ENCODE peak calls at places on chromosomes 12 and 14, in seven cellular contexts. C is mammary epithelial cell, S is brain microvascular endothelial cell, T is caudate nucleus, V is Peyer's patch, X is colonic mucosa, J is IMR-90. A is an unnamed sample.

GRCh38 chr14:69129264-69129880 is 23.5 kb downstream of the DCAF5 start:
- DNase-seq in C (peak), S (peak), T (no peak), V (peak), X (peak), J (peak), A (peak)

GRCh38 chr12:107349008-107349747 is 255.8 kb upstream of the CRY1 start:
- DNase-seq in C (peak), S (peak), T (no peak), V (peak), X (peak), J (peak), A (no peak)

GRCh38 chr14:20836668-20837338 is 34.2 kb upstream of the RNASE1 start:
- DNase-seq in C (peak), S (peak), T (no peak), V (no peak), X (no peak), J (peak), A (no peak)

GRCh38 chr14:97408937-97409860 is 612.0 kb downstream of the VRK1 start:
- DNase-seq in C (no peak), S (no peak), T (no peak), V (no peak), X (no peak), J (no peak), A (no peak)

GRCh38 chr14:72743626-72744025 is 150.3 kb downstream of the DPF3 start:
- DNase-seq in C (no peak), S (no peak), T (no peak), V (no peak), X (peak), J (no peak), A (no peak)

GRCh38 chr12:106790020-106790419 is 15.5 kb downstream of the RIC8B start:
- DNase-seq in C (no peak), S (no peak), T (no peak), V (no peak), X (no peak), J (no peak), A (no peak)

GRCh38 chr14:90409209-90409730 is 12.4 kb downstream of the CALM1 start:
- DNase-seq in C (peak), S (peak), T (no peak), V (no peak), X (no peak), J (peak), A (peak)

GRCh38 chr14:93332853-93333630 is at the start of gene BTBD7:
- DNase-seq in C (peak), S (peak), T (no peak), V (peak), X (peak), J (peak), A (peak)

GRCh38 chr12:54030442-54030801 is 2.2 kb downstream of the HOXC6 start:
- DNase-seq in C (no peak), S (no peak), T (no peak), V (no peak), X (no peak), J (no peak), A (no peak)

GRCh38 chr14:66746316-66747006 is 238.5 kb downstream of the GPHN start:
- DNase-seq in C (peak), S (peak), T (no peak), V (no peak), X (no peak), J (peak), A (no peak)

GRCh38 chr12:58537278-58537677 is 383.0 kb downstream of the LRIG3 start:
- DNase-seq in C (no peak), S (peak), T (no peak), V (no peak), X (no peak), J (peak), A (no peak)

GRCh38 chr12:94763461-94763860 is 113.1 kb upstream of the TMCC3 start:
- DNase-seq in C (no peak), S (no peak), T (no peak), V (no peak), X (no peak), J (no peak), A (no peak)

GRCh38 chr14:105844047-105844630 is 317.8 kb downstream of the TMEM121 start:
- DNase-seq in C (no peak), S (no peak), T (no peak), V (peak), X (peak), J (no peak), A (peak)

GRCh38 chr12:98895086-98895651 is 250.1 kb downstream of the APAF1 start:
- DNase-seq in C (no peak), S (no peak), T (no peak), V (no peak), X (no peak), J (no peak), A (no peak)

GRCh38 chr14:64899958-64900357 is 14.3 kb upstream of the CHURC1 start:
- DNase-seq in C (no peak), S (peak), T (no peak), V (no peak), X (no peak), J (peak), A (no peak)

GRCh38 chr12:66409195-66409871 is 107.0 kb downstream of the HELB start:
- DNase-seq in C (peak), S (peak), T (no peak), V (peak), X (peak), J (peak), A (no peak)

DNA sequence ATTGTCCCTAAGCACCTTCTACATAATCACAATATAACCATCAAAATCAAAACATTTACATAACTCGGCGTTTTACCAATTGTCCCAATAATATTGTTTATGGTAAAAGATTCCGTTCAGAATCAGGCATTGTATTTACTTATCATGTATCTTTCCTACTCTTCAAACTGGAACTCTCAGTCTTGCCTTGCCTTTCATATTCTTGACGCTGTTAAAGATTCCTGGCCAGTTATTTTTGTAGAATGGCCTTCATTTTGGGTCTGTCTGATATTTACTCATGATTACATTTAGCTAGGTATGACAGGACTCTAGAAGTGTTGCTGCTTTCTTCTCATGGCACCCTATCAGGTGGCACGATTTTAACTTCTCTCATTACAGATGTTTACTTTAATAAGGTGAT is 850 bp upstream of the HEATR5A start:
- DNase-seq in C (no peak), S (no peak), T (no peak), V (no peak), X (no peak), J (no peak), A (no peak)
- H3K27ac ChIP-seq in C (no peak), S (no peak), T (no peak), V (no peak), X (no peak), J (no peak), A (peak)

DNA sequence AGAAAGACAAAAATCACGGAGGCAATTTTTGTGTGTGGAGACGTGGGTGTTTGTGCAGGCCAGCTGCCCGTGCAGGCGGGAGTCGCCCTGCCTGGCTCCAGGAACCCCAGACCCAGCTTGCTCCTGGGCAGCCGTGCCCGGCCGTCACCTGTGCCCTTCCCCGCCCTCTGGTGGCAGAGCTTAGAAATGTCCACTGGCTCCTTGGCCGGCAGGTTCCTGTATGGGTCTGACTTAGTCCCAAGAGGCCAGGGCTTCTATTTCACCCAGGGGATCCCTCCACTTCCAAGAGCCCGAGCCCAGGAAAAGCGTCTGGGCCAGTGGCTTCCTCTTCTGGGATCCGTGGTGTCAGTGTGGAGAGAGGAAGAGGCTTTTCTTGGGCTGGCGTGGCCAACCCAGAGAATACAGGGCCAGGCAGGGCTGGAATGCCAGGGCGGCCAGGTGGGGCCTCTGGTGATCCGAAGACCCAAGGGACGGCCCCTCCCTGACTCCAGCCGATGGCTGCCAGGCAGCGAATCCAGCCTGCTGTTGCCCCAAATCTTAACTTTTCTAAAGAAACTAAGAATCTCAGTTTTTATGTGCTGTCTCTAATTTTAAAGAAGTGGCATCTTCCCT is 120.9 kb downstream of the TMEM132C start:
- DNase-seq in C (no peak), S (no peak), T (no peak), V (peak), X (peak), J (no peak), A (no peak)
- H3K27ac ChIP-seq in C (no peak), S (no peak), T (no peak), V (no peak), X (no peak), J (no peak), A (no peak)

GRCh38 chr12:3185260-3185870 is 108.2 kb downstream of the TSPAN9 start:
- DNase-seq in C (no peak), S (no peak), T (no peak), V (no peak), X (no peak), J (no peak), A (peak)
- H3K27ac ChIP-seq in C (no peak), S (no peak), T (no peak), V (no peak), X (no peak), J (no peak), A (peak)

GRCh38 chr14:60686865-60687264 is 37.3 kb downstream of the SIX4 start:
- DNase-seq in C (peak), S (no peak), T (no peak), V (no peak), X (no peak), J (no peak), A (no peak)
- H3K27ac ChIP-seq in C (no peak), S (no peak), T (no peak), V (no peak), X (no peak), J (no peak), A (no peak)

GRCh38 chr14:32560213-32560857 is 231.2 kb downstream of the AKAP6 start:
- DNase-seq in C (peak), S (peak), T (no peak), V (peak), X (peak), J (peak), A (peak)

GRCh38 chr14:32567543-32568384 is 238.7 kb downstream of the AKAP6 start:
- DNase-seq in C (no peak), S (no peak), T (no peak), V (no peak), X (no peak), J (peak), A (no peak)

GRCh38 chr14:32565256-32565655 is 236.2 kb downstream of the AKAP6 start:
- DNase-seq in C (no peak), S (no peak), T (no peak), V (no peak), X (no peak), J (no peak), A (no peak)

GRCh38 chr14:32561520-32561919 is 232.4 kb downstream of the AKAP6 start:
- DNase-seq in C (no peak), S (peak), T (no peak), V (no peak), X (no peak), J (peak), A (no peak)

GRCh38 chr14:32564591-32564990 is 235.5 kb downstream of the AKAP6 start:
- DNase-seq in C (no peak), S (no peak), T (no peak), V (no peak), X (no peak), J (peak), A (no peak)
- H3K27ac ChIP-seq in C (no peak), S (no peak), T (peak), V (no peak), X (peak), J (no peak), A (peak)

DNA sequence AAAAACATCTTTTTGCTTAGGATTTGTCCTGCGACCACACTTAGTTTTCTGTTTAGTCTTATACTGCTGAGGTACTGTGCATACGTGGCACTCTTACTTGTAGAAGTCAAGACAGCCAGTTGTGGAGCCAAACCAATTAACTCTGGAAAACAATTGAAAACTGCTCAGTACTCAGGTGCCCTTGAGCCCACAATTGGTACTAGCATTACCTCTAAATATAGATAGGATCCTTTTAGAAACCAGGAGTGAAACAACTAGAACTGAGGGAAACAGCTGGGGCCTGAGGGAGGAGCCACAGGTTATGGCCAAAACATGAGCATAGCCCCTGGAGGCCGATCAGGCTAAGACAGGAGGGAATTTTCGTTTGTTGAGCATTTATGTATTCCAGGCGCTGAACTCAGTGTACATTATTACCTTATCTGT is 2.5 kb downstream of the SPATS2 start:
- DNase-seq in C (no peak), S (no peak), T (no peak), V (peak), X (peak), J (peak), A (no peak)
- H3K27ac ChIP-seq in C (no peak), S (peak), T (no peak), V (no peak), X (no peak), J (no peak), A (peak)

GRCh38 chr12:117025481-117026151 is 73.6 kb downstream of the TESC start:
- DNase-seq in C (peak), S (peak), T (no peak), V (peak), X (peak), J (peak), A (peak)
- H3K27ac ChIP-seq in C (no peak), S (no peak), T (peak), V (no peak), X (no peak), J (no peak), A (no peak)

GRCh38 chr12:96198970-96199369 is 4.8 kb downstream of the ELK3 start:
- DNase-seq in C (peak), S (peak), T (no peak), V (no peak), X (no peak), J (peak), A (no peak)
- H3K27ac ChIP-seq in C (peak), S (peak), T (no peak), V (peak), X (peak), J (peak), A (no peak)

DNA sequence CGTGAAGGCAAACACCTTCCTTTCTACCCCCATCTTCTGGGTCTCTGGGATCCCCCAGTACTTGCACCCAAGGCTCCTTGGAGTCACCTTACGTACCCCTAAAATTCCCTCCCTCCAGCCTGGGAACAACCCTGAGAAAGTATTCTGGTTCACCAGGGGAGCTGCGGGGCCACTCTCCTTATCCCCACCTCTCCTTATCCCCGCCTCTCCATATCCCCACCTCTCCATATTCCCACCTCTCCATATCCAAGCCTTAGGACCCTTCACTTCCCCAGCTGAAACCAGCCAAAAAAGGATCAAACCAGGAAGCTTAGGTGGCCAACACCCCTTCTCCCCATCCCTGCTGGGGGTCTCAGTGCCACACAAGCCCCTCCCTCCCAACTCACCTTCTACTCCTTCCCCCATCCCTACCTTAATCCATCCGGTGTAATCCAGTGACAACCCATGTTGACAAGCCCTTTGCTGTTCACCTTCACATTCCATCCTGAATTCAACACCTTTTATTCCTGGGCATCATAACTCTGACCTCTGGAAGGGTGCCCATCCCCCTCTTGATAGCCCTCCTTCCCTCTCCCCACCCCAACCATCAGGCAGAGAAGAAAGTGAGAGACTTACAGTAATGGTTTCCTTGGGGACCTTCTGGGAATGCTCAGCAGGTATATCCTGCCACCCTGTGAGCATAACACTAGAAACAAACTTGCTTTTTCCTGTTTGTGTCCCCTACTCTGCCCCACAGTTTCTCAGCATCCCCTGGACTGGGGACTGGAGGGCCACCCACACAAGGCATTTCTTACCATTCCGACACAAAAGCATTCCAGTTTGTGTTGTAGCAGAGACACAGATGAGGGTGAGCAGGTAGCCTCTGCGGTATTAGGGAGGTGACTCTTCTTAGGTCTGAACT is 1.6 kb upstream of the MSI1 start:
- DNase-seq in C (no peak), S (no peak), T (no peak), V (no peak), X (no peak), J (no peak), A (no peak)
- H3K27ac ChIP-seq in C (no peak), S (no peak), T (no peak), V (no peak), X (no peak), J (no peak), A (no peak)

GRCh38 chr14:57961793-57962075 is 95.8 kb upstream of the SLC35F4 start:
- DNase-seq in C (no peak), S (no peak), T (no peak), V (no peak), X (no peak), J (no peak), A (no peak)

GRCh38 chr14:57960946-57961792 is 95.3 kb upstream of the SLC35F4 start:
- DNase-seq in C (no peak), S (no peak), T (no peak), V (no peak), X (no peak), J (no peak), A (no peak)

GRCh38 chr14:57963071-57963470 is 97.2 kb upstream of the SLC35F4 start:
- DNase-seq in C (no peak), S (no peak), T (no peak), V (no peak), X (no peak), J (no peak), A (peak)

GRCh38 chr14:57957441-57957840 is 91.5 kb upstream of the SLC35F4 start:
- DNase-seq in C (no peak), S (no peak), T (no peak), V (no peak), X (no peak), J (no peak), A (no peak)

GRCh38 chr14:57962293-57962996 is 96.6 kb upstream of the SLC35F4 start:
- DNase-seq in C (no peak), S (no peak), T (no peak), V (no peak), X (no peak), J (no peak), A (no peak)
- H3K27ac ChIP-seq in C (no peak), S (no peak), T (no peak), V (no peak), X (no peak), J (no peak), A (peak)

A was measured in tibial artery.